ENCODE peak calls at places on chromosomes 7 and 10, in five cellular contexts. One of them, this sample, is unnamed.

GRCh38 chr10:7484456-7485266 is 73.8 kb upstream of the SFMBT2 start:
- DNase-seq in H1: no peak
- DNase-seq in trophoblast cell: no peak
- DNase-seq in mesenchymal stem cell: no peak
- DNase-seq in IMR-90: no peak
- DNase-seq in this sample: no peak

GRCh38 chr7:79658304-79658703 is 204.8 kb upstream of the MAGI2 start:
- DNase-seq in mesenchymal stem cell: no peak
- DNase-seq in H1: no peak
- DNase-seq in trophoblast cell: no peak
- DNase-seq in IMR-90: no peak
- DNase-seq in this sample: no peak

GRCh38 chr7:98086231-98086855 is 20.3 kb upstream of the LMTK2 start:
- DNase-seq in IMR-90: no peak
- DNase-seq in H1: no peak
- DNase-seq in trophoblast cell: no peak
- DNase-seq in mesenchymal stem cell: no peak
- DNase-seq in this sample: no peak

GRCh38 chr7:149209518-149210269 is 14.3 kb downstream of the ZNF282 start:
- DNase-seq in H1: peak; percentile 86
- DNase-seq in mesenchymal stem cell: peak; percentile 78
- DNase-seq in trophoblast cell: peak; percentile 74
- DNase-seq in IMR-90: peak; percentile 55
- DNase-seq in this sample: peak; percentile 23

GRCh38 chr7:33669251-33669670 is 236.1 kb upstream of the BMPER start:
- DNase-seq in IMR-90: no peak
- DNase-seq in trophoblast cell: peak; percentile 26
- DNase-seq in mesenchymal stem cell: peak; percentile 24
- DNase-seq in H1: no peak
- DNase-seq in this sample: no peak

GRCh38 chr7:131109011-131109756 is 218.5 kb upstream of the MKLN1 start:
- DNase-seq in IMR-90: peak; percentile 56
- DNase-seq in trophoblast cell: no peak
- DNase-seq in H1: no peak
- DNase-seq in mesenchymal stem cell: peak; percentile 73
- DNase-seq in this sample: no peak

GRCh38 chr10:125264752-125265578 is 104.6 kb upstream of the CTBP2 start:
- DNase-seq in mesenchymal stem cell: no peak
- DNase-seq in H1: no peak
- DNase-seq in trophoblast cell: peak; percentile 85
- DNase-seq in IMR-90: no peak
- DNase-seq in this sample: no peak

GRCh38 chr7:75971961-75972763 is 22.2 kb downstream of the TMEM120A start:
- DNase-seq in H1: no peak
- DNase-seq in IMR-90: no peak
- DNase-seq in mesenchymal stem cell: peak; percentile 24
- DNase-seq in trophoblast cell: peak; percentile 96
- DNase-seq in this sample: no peak

GRCh38 chr10:87771871-87772500 is 46.0 kb downstream of the ATAD1 start:
- DNase-seq in trophoblast cell: peak; percentile 74
- DNase-seq in mesenchymal stem cell: peak; percentile 52
- DNase-seq in H1: no peak
- DNase-seq in IMR-90: peak; percentile 20
- DNase-seq in this sample: no peak

GRCh38 chr7:93877742-93878141 is 12.8 kb downstream of the TFPI2 start:
- DNase-seq in H1: no peak
- DNase-seq in mesenchymal stem cell: peak; percentile 53
- DNase-seq in trophoblast cell: no peak
- DNase-seq in IMR-90: no peak
- DNase-seq in this sample: no peak

GRCh38 chr7:2621061-2621828 is 10.5 kb upstream of the TTYH3 start:
- DNase-seq in H1: peak; percentile 70
- DNase-seq in IMR-90: peak; percentile 68
- DNase-seq in mesenchymal stem cell: peak; percentile 76
- DNase-seq in trophoblast cell: peak; percentile 14
- DNase-seq in this sample: no peak

GRCh38 chr10:124142296-124142853 is 49.0 kb upstream of the CHST15 start:
- DNase-seq in trophoblast cell: no peak
- DNase-seq in mesenchymal stem cell: no peak
- DNase-seq in IMR-90: no peak
- DNase-seq in H1: no peak
- DNase-seq in this sample: no peak

GRCh38 chr7:27677912-27678612 is 15.4 kb upstream of the HIBADH start:
- DNase-seq in trophoblast cell: peak; percentile 83
- DNase-seq in IMR-90: peak; percentile 96
- DNase-seq in mesenchymal stem cell: peak; percentile 94
- DNase-seq in H1: no peak
- DNase-seq in this sample: no peak

DNA sequence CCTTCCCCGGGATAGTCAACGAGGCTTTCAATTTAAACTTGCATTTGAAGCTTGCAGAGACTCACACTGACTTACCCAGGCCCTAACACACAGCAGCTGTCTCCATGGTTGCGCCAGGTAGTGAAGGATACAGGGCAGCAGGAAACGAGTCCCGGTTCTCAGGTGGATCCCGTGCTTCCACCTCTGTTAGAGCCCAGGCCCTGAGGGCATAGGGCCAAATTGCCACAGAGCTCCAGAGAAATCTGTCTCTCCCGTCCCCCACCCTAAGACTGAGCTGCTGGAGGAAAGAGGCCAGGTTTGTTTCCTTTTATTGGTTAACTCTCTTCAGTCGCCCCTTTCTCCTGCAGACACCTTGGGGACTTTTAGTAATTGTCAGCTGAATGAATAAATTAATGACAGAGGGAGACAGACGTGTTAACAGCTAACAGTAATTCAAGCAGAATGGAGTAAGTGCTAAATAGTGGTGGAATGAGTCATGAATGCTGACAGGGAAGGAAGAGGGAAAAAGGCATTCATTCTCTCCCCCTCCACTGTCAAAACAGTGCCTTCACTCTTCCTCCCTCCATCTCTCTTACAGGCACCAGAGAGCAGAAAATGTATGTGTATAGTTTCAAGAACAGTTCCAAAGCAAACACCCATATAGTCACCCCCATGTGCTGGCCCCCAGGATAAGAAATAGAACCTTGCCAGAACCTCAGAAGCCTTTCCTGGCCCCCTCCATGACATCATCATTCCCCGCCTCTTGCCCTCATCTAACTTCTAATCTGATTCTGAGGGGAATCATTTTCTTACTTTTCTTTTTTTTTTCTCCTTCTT is 16.7 kb upstream of the DLG5 start:
- DNase-seq in H1: peak; percentile 54
- DNase-seq in mesenchymal stem cell: peak; percentile 91
- DNase-seq in trophoblast cell: peak; percentile 97
- DNase-seq in IMR-90: peak; percentile 73
- DNase-seq in this sample: peak; percentile 6
- H2BK5ac ChIP-seq in H1: no peak overlapping the region
- H2BK5ac ChIP-seq in mesenchymal stem cell: peak overlapping the region; percentile 61
- H2BK5ac ChIP-seq in trophoblast cell: peak overlapping the region; percentile 28
- H2BK5ac ChIP-seq in IMR-90: peak overlapping the region; percentile 22
- H2BK5ac ChIP-seq in this sample: no peak overlapping the region

GRCh38 chr10:121459765-121460453 is 138.3 kb downstream of the FGFR2 start:
- DNase-seq in H1: no peak
- DNase-seq in mesenchymal stem cell: no peak
- DNase-seq in trophoblast cell: no peak
- DNase-seq in IMR-90: no peak
- DNase-seq in this sample: no peak
- H3K14ac ChIP-seq in H1: no peak overlapping the region
- H3K14ac ChIP-seq in mesenchymal stem cell: no peak overlapping the region
- H3K14ac ChIP-seq in trophoblast cell: no peak overlapping the region
- H3K14ac ChIP-seq in IMR-90: no peak overlapping the region
- H3K14ac ChIP-seq in this sample: no peak overlapping the region

GRCh38 chr10:12405342-12406320 is 56.3 kb downstream of the CAMK1D start:
- DNase-seq in mesenchymal stem cell: no peak
- DNase-seq in IMR-90: peak; percentile 35
- DNase-seq in trophoblast cell: no peak
- DNase-seq in H1: no peak
- DNase-seq in this sample: no peak
- H3K4me3 ChIP-seq in mesenchymal stem cell: no peak overlapping the region
- H3K4me3 ChIP-seq in IMR-90: no peak overlapping the region
- H3K4me3 ChIP-seq in trophoblast cell: no peak overlapping the region
- H3K4me3 ChIP-seq in H1: no peak overlapping the region
- H3K4me3 ChIP-seq in this sample: no peak overlapping the region

DNA sequence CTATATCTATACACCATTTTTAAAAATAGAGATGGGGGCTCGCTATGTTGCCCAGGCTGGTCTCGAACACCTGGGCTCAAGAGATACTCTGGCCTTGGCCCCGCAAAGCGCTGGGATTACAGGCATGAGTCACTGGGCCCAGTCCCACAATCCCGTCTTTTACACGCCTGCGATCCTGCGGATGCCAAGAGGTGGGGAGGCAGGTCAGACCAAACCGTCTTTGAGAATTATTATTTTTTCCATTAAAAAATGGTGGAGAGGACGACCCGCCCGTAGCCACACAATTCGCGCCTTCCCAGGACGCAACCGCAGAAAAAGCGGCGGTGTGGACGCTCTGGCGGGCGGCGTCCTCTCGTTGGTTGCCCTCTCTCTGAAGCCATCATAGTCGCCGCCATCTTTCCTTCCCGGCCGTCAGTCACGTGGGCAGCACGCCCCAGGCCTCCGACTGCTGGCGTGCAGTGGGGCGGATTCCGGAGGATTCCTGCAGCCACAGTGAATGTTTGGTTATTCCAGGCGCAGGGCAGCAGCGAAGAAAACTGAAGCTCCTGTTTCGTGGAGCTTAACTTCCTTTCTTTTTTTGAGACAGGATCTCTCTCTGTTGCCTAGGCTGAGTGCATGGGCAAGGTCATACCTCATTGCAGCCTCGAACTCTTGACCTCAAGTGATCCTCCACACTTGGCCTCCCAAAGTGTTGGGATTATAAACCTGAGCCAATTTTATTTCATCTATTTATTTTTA is 9.9 kb upstream of the EPHB4 start:
- DNase-seq in H1: peak; percentile 88
- DNase-seq in mesenchymal stem cell: peak; percentile 94
- DNase-seq in trophoblast cell: peak; percentile 90
- DNase-seq in IMR-90: peak; percentile 90
- DNase-seq in this sample: peak; percentile 87
- H2BK5ac ChIP-seq in H1: peak overlapping the region; percentile 95
- H2BK5ac ChIP-seq in mesenchymal stem cell: no peak overlapping the region
- H2BK5ac ChIP-seq in trophoblast cell: peak overlapping the region; percentile 92
- H2BK5ac ChIP-seq in IMR-90: peak overlapping the region; percentile 92
- H2BK5ac ChIP-seq in this sample: peak overlapping the region; percentile 16

DNA sequence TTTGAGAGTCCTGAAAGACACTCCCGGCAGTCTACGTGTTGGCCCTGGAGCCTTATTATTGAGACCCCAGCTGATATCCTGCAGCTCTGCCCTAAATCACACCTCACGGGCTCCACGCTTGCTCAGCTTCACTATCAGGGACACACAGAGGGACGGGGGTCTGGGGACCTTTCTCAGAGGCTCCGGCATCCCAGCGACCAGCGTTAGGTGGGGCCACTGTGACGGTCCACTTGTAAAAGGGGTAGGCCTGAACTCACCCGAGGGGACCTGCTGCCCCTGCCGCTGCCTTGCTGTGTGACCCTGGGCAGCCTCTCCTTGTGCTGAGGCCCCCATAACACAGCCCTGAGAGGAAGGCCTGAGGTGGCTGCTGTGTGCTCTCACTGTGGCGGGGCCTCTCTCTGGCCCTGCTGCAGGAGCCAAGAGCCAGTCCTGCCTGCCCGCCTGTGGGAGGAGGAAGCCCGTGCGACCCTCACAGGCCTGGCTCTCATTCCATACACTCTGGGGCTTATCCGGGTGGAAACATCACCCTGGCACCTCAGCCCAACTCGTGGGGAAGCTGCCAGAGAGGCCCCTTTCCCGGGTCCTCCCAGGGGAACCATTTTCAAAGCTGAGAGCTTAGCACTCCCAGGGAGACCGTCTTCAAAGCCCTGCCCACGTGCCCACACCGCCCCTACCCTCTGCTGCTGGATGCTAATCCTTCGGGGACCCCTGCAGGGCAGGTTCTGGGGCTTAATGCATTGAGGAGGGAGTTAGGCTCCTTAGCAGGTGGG is 21.7 kb downstream of the AQP1 start:
- DNase-seq in trophoblast cell: no peak
- DNase-seq in H1: peak; percentile 66
- DNase-seq in mesenchymal stem cell: no peak
- DNase-seq in IMR-90: no peak
- DNase-seq in this sample: no peak
- H3K14ac ChIP-seq in trophoblast cell: no peak overlapping the region
- H3K14ac ChIP-seq in H1: no peak overlapping the region
- H3K14ac ChIP-seq in mesenchymal stem cell: no peak overlapping the region
- H3K14ac ChIP-seq in IMR-90: no peak overlapping the region
- H3K14ac ChIP-seq in this sample: no peak overlapping the region

GRCh38 chr7:100942038-100942774 is 7.1 kb upstream of the MUC3A start:
- DNase-seq in mesenchymal stem cell: no peak
- DNase-seq in IMR-90: no peak
- DNase-seq in H1: no peak
- DNase-seq in trophoblast cell: no peak
- DNase-seq in this sample: no peak
- H3K4me3 ChIP-seq in mesenchymal stem cell: no peak overlapping the region
- H3K4me3 ChIP-seq in IMR-90: no peak overlapping the region
- H3K4me3 ChIP-seq in H1: no peak overlapping the region
- H3K4me3 ChIP-seq in trophoblast cell: no peak overlapping the region
- H3K4me3 ChIP-seq in this sample: no peak overlapping the region

DNA sequence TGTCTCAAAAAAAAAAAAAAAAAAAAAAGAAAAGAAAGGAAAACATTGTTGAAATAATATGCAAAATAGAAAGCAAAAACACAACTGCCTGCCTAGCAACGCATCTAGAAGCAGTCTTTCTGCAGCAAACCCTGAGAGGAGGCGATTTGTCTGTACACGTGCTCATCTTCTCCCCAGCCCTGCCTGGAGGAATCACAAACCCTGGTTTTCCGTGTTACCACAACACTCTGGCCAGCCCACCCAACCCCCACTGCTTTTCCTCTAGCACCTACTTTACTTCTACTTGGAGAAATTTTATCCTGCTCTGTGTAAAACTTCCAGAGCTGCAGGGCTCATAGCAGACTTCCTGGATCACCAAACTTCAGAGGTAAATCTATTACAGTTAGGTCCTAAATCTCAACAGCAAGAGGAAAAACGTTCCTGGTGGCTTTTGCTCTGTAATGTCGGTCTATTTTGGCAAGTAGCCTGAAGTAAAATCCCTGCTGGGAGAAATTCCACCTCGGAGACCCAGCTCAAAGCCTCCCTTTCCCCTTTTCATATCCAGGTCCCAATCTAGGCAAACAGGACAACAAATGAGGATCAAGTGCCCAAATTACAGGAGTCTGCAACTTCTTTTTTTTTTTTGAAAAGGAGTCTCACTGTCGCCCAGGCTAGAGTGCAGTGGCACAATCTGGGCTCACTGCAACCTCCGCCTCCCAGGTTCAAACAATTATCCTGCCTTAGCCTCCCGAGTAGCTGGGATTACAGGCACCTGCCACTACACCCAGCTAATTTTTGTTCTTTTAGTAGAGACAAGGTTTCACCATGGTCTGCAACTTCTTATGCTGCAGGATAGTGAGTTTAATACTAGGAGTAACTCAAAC is 91.6 kb downstream of the DNMBP start:
- DNase-seq in mesenchymal stem cell: peak; percentile 94
- DNase-seq in IMR-90: peak; percentile 59
- DNase-seq in H1: peak; percentile 75
- DNase-seq in trophoblast cell: peak; percentile 47
- DNase-seq in this sample: peak; percentile 67
- H2BK5ac ChIP-seq in mesenchymal stem cell: peak overlapping the region; percentile 53
- H2BK5ac ChIP-seq in IMR-90: no peak overlapping the region
- H2BK5ac ChIP-seq in H1: peak overlapping the region; percentile 94
- H2BK5ac ChIP-seq in trophoblast cell: no peak overlapping the region
- H2BK5ac ChIP-seq in this sample: no peak overlapping the region

This sample was measured in neuronal stem cell.